ENCODE peak calls at places on chromosomes 12 and 14, in nine cellular contexts. One of them, this sample, is unnamed.

GRCh38 chr12:95593266-95593871 is 42.1 kb upstream of the USP44 start:
- DNase-seq in WTC11: no peak
- DNase-seq in kidney epithelial cell: no peak
- DNase-seq in Daoy: no peak
- DNase-seq in ovary: peak; percentile 39
- DNase-seq in NCI-H1105 treated with DMSO at 0.1 percent for 48 hours: peak; percentile 55
- DNase-seq in dermis blood vessel endothelial cell: no peak
- DNase-seq in activated T-cell treated with anti-CD3 and anti-CD28 coated beads, Interleukin-2, amount 50 U/mL, for 72 hours: no peak
- DNase-seq in stimulated activated CD4-positive, alpha-beta T cell treated with anti-CD3 and anti-CD28 coated beads, Interleukin-15, amount 100 ng/mL, for 1 hour: no peak
- DNase-seq in this sample: no peak

GRCh38 chr14:66709292-66709691 is 201.3 kb downstream of the GPHN start:
- DNase-seq in ovary: no peak
- DNase-seq in NCI-H1105 treated with DMSO at 0.1 percent for 48 hours: no peak
- DNase-seq in kidney epithelial cell: peak; percentile 26
- DNase-seq in stimulated activated CD4-positive, alpha-beta T cell treated with anti-CD3 and anti-CD28 coated beads, Interleukin-15, amount 100 ng/mL, for 1 hour: no peak
- DNase-seq in dermis blood vessel endothelial cell: peak; percentile 52
- DNase-seq in WTC11: no peak
- DNase-seq in Daoy: peak; percentile 67
- DNase-seq in activated T-cell treated with anti-CD3 and anti-CD28 coated beads, Interleukin-2, amount 50 U/mL, for 72 hours: no peak
- DNase-seq in this sample: no peak

GRCh38 chr12:53201639-53202038 is 5.4 kb downstream of the ITGB7 start:
- DNase-seq in ovary: no peak
- DNase-seq in stimulated activated CD4-positive, alpha-beta T cell treated with anti-CD3 and anti-CD28 coated beads, Interleukin-15, amount 100 ng/mL, for 1 hour: no peak
- DNase-seq in NCI-H1105 treated with DMSO at 0.1 percent for 48 hours: no peak
- DNase-seq in Daoy: no peak
- DNase-seq in activated T-cell treated with anti-CD3 and anti-CD28 coated beads, Interleukin-2, amount 50 U/mL, for 72 hours: no peak
- DNase-seq in dermis blood vessel endothelial cell: no peak
- DNase-seq in kidney epithelial cell: no peak
- DNase-seq in WTC11: no peak
- DNase-seq in this sample: no peak

GRCh38 chr12:103399986-103400385 is 95.8 kb downstream of the C12orf42 start:
- DNase-seq in NCI-H1105 treated with DMSO at 0.1 percent for 48 hours: no peak
- DNase-seq in kidney epithelial cell: no peak
- DNase-seq in ovary: no peak
- DNase-seq in WTC11: no peak
- DNase-seq in dermis blood vessel endothelial cell: no peak
- DNase-seq in stimulated activated CD4-positive, alpha-beta T cell treated with anti-CD3 and anti-CD28 coated beads, Interleukin-15, amount 100 ng/mL, for 1 hour: no peak
- DNase-seq in Daoy: no peak
- DNase-seq in activated T-cell treated with anti-CD3 and anti-CD28 coated beads, Interleukin-2, amount 50 U/mL, for 72 hours: no peak
- DNase-seq in this sample: peak; percentile 35

GRCh38 chr14:69346710-69347109 is 51.4 kb downstream of the ERH start:
- DNase-seq in Daoy: peak; percentile 54
- DNase-seq in kidney epithelial cell: no peak
- DNase-seq in activated T-cell treated with anti-CD3 and anti-CD28 coated beads, Interleukin-2, amount 50 U/mL, for 72 hours: peak; percentile 16
- DNase-seq in stimulated activated CD4-positive, alpha-beta T cell treated with anti-CD3 and anti-CD28 coated beads, Interleukin-15, amount 100 ng/mL, for 1 hour: no peak
- DNase-seq in dermis blood vessel endothelial cell: peak; percentile 59
- DNase-seq in NCI-H1105 treated with DMSO at 0.1 percent for 48 hours: no peak
- DNase-seq in ovary: no peak
- DNase-seq in WTC11: peak; percentile 91
- DNase-seq in this sample: no peak

GRCh38 chr14:93691042-93691780 is 97.1 kb downstream of the PRIMA1 start:
- DNase-seq in dermis blood vessel endothelial cell: no peak
- DNase-seq in NCI-H1105 treated with DMSO at 0.1 percent for 48 hours: no peak
- DNase-seq in Daoy: peak; percentile 35
- DNase-seq in kidney epithelial cell: no peak
- DNase-seq in ovary: no peak
- DNase-seq in activated T-cell treated with anti-CD3 and anti-CD28 coated beads, Interleukin-2, amount 50 U/mL, for 72 hours: no peak
- DNase-seq in WTC11: no peak
- DNase-seq in stimulated activated CD4-positive, alpha-beta T cell treated with anti-CD3 and anti-CD28 coated beads, Interleukin-15, amount 100 ng/mL, for 1 hour: no peak
- DNase-seq in this sample: no peak

GRCh38 chr14:103142031-103142430 is 18.8 kb downstream of the TNFAIP2 start:
- DNase-seq in WTC11: no peak
- DNase-seq in stimulated activated CD4-positive, alpha-beta T cell treated with anti-CD3 and anti-CD28 coated beads, Interleukin-15, amount 100 ng/mL, for 1 hour: no peak
- DNase-seq in kidney epithelial cell: no peak
- DNase-seq in activated T-cell treated with anti-CD3 and anti-CD28 coated beads, Interleukin-2, amount 50 U/mL, for 72 hours: no peak
- DNase-seq in dermis blood vessel endothelial cell: no peak
- DNase-seq in ovary: no peak
- DNase-seq in NCI-H1105 treated with DMSO at 0.1 percent for 48 hours: no peak
- DNase-seq in Daoy: no peak
- DNase-seq in this sample: no peak

GRCh38 chr12:101875112-101875961 is 2.0 kb upstream of the DRAM1 start:
- DNase-seq in NCI-H1105 treated with DMSO at 0.1 percent for 48 hours: no peak
- DNase-seq in kidney epithelial cell: no peak
- DNase-seq in WTC11: no peak
- DNase-seq in Daoy: peak; percentile 24
- DNase-seq in activated T-cell treated with anti-CD3 and anti-CD28 coated beads, Interleukin-2, amount 50 U/mL, for 72 hours: no peak
- DNase-seq in stimulated activated CD4-positive, alpha-beta T cell treated with anti-CD3 and anti-CD28 coated beads, Interleukin-15, amount 100 ng/mL, for 1 hour: no peak
- DNase-seq in ovary: no peak
- DNase-seq in dermis blood vessel endothelial cell: peak; percentile 92
- DNase-seq in this sample: no peak

This sample was measured in NCI-H146.